ENCODE peak calls at places on chromosomes 3 and 15, in four cellular contexts. G is fibroblast of lung, U is IMR-90, H is kidney. I is an unnamed sample.

GRCh38 chr15:37814847-37815246 is 119.6 kb upstream of the TMCO5A start:
- DNase-seq in G (no peak), U (no peak), H (no peak), I (no peak)

GRCh38 chr3:9248232-9249191 is 934 bp downstream of the SRGAP3 start:
- DNase-seq in G (no peak), H (peak), U (no peak), I (peak)

GRCh38 chr3:150213577-150213976 is 194.5 kb upstream of the TSC22D2 start:
- DNase-seq in U (no peak), H (no peak), G (no peak), I (no peak)

GRCh38 chr3:97872209-97873042 is 50.6 kb downstream of the CRYBG3 start:
- DNase-seq in U (peak), G (peak), H (no peak), I (no peak)

GRCh38 chr3:148866261-148866660 is 1.2 kb downstream of the CPA3 start:
- DNase-seq in U (peak), H (no peak), G (peak), I (no peak)

GRCh38 chr15:91183630-91184029 is 83.6 kb downstream of the SV2B start:
- DNase-seq in G (no peak), U (no peak), H (no peak), I (no peak)

GRCh38 chr15:71223516-71223915 is 108.2 kb downstream of the THSD4 start:
- DNase-seq in U (no peak), H (no peak), G (no peak), I (no peak)

GRCh38 chr3:134636406-134636805 is 14.4 kb downstream of the KY start:
- DNase-seq in U (no peak), G (no peak), H (no peak), I (no peak)

GRCh38 chr3:33718595-33718907 is 497 bp upstream of the CLASP2 start:
- DNase-seq in H (no peak), G (no peak), U (no peak), I (no peak)

GRCh38 chr3:142857056-142857455 is 31.8 kb downstream of the PCOLCE2 start:
- DNase-seq in U (no peak), H (no peak), G (no peak), I (peak)

GRCh38 chr3:177069514-177070329 is 127.6 kb downstream of the TBL1XR1 start:
- DNase-seq in G (peak), U (peak), H (no peak), I (peak)

GRCh38 chr15:64808785-64809453 is 16.5 kb downstream of the PIF1 start:
- DNase-seq in H (no peak), U (no peak), G (no peak), I (no peak)

GRCh38 chr15:28021281-28022039 is 77.7 kb downstream of the OCA2 start:
- DNase-seq in G (peak), H (peak), U (peak), I (peak)

GRCh38 chr15:65619636-65620290 is 2.0 kb upstream of the SLC24A1 start:
- DNase-seq in G (no peak), H (no peak), U (no peak), I (no peak)

GRCh38 chr3:193563429-193563828 is 8.7 kb upstream of the ATP13A4 start:
- DNase-seq in H (no peak), G (no peak), U (no peak), I (peak)

GRCh38 chr15:99454941-99455795 is 110.6 kb upstream of the MEF2A start:
- DNase-seq in G (peak), U (peak), H (peak), I (peak)

GRCh38 chr3:43737001-43737440 is 46.3 kb downstream of the ABHD5 start:
- DNase-seq in U (no peak), G (peak), H (no peak), I (no peak)

GRCh38 chr15:77497108-77497737 is 76.5 kb downstream of the HMG20A start:
- DNase-seq in G (peak), U (no peak), H (no peak), I (no peak)

GRCh38 chr3:46628980-46629379 is 16.7 kb downstream of the FAM240A start:
- DNase-seq in H (no peak), U (no peak), G (no peak), I (no peak)

GRCh38 chr3:119620899-119621298 is 23.2 kb downstream of the PLA1A start:
- DNase-seq in H (no peak), U (no peak), G (no peak), I (no peak)

GRCh38 chr15:45611305-45611704 is 23.5 kb upstream of the SQOR start:
- DNase-seq in G (no peak), H (no peak), U (no peak), I (no peak)

GRCh38 chr3:21752749-21753347 is 1.8 kb upstream of the ZNF385D start:
- DNase-seq in U (peak), H (no peak), G (peak), I (peak)

GRCh38 chr3:128180446-128180845 is 27.2 kb downstream of the EEFSEC start:
- DNase-seq in U (no peak), G (no peak), H (no peak), I (no peak)
- TF ChIP-seq CTCF in U (no peak), G (no peak), H (no peak), I (no peak)

DNA sequence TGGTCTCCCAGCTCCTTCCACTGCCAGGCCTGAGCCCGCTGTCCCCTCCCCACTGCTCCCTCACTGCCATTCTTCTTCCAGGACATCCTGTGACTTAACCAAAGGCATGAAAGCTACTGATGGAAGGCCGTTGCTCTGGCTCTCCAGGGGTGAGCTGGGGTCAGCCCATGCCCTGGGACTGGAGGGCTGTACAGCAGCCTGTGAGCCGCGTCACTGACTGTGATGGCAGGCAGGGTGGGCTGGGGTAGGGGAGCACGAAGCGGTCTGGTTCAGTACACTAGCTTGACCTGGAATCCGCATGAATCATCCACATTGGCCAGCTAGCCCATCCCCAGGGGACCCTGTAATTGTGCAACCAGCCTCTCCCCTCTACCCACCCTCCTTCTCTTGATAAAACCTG is 30.8 kb downstream of the CORO2B start:
- DNase-seq in H (peak), U (no peak), G (no peak), I (no peak)
- H3K27ac ChIP-seq in H (no peak), U (no peak), G (no peak), I (no peak)

GRCh38 chr3:17390785-17391184 is 351.6 kb downstream of the TBC1D5 start:
- DNase-seq in G (no peak), U (no peak), H (no peak), I (no peak)
- TF ChIP-seq CTCF in G (no peak), U (no peak), H (no peak), I (no peak)

DNA sequence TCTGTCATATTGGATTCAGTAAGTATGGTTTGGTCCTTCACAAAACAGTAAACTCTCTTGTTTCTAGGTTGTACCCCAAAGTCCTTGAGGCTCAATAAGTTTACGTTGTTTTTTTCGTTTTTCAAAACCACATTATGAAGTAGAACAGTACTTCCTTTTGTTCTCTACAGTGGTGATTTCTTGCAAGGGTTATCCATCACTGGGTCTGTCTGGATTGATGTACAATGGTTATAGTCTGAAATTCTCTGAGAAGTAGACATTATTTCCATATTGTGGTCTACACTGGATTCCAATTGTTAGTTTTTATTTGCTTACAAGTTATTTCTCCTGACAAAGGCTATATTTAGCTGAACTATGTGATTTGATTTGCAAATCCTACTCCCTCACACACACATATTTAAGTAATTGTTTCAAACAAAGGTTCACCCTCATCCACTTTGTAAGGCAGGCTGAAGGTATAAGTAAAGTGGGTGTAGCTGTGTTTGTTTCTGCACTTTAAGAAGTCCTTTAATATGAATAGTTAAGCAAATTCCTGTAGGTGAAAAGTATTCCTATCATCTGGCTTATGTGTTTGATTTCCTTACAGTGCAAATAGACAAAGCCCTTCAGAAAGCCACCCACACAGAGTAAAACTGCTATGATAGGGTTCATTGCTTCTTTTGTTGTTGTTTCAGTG is 64.2 kb upstream of the MME start:
- DNase-seq in U (no peak), H (no peak), G (peak), I (no peak)
- H3K27ac ChIP-seq in U (no peak), H (no peak), G (no peak), I (no peak)

GRCh38 chr3:38152660-38153059 is 12.7 kb upstream of the OXSR1 start:
- DNase-seq in H (no peak), G (no peak), U (no peak), I (no peak)

GRCh38 chr3:38153986-38154608 is 11.2 kb upstream of the OXSR1 start:
- DNase-seq in H (no peak), G (peak), U (peak), I (no peak)

GRCh38 chr3:38154625-38155255 is 10.6 kb upstream of the OXSR1 start:
- DNase-seq in H (no peak), G (no peak), U (no peak), I (no peak)

GRCh38 chr3:38151667-38152265 is 13.3 kb downstream of the MYD88 start:
- DNase-seq in H (no peak), U (no peak), G (peak), I (no peak)

DNA sequence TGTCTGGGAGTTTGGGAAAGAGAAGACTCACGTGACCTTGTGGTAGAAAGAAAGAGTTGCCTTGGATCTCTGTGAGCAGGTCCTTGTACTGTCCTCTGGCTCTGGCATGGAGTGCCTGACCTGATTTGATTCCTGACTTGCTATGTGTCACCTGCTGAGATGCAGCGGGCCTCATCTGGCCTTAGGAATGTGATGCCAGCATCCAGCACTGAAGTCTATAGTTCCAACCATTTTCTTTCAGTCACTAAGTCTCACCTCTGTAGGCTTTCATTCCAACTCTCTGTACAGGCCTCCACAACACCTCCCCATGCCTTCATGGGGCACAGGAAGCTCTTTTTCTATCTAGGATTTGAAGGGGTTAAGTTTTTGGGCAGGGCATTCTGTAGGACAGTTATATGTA is 12.1 kb upstream of the OXSR1 start:
- DNase-seq in H (no peak), U (no peak), G (no peak), I (no peak)
- TF ChIP-seq CTCF in H (no peak), U (no peak), G (no peak), I (no peak)

DNA sequence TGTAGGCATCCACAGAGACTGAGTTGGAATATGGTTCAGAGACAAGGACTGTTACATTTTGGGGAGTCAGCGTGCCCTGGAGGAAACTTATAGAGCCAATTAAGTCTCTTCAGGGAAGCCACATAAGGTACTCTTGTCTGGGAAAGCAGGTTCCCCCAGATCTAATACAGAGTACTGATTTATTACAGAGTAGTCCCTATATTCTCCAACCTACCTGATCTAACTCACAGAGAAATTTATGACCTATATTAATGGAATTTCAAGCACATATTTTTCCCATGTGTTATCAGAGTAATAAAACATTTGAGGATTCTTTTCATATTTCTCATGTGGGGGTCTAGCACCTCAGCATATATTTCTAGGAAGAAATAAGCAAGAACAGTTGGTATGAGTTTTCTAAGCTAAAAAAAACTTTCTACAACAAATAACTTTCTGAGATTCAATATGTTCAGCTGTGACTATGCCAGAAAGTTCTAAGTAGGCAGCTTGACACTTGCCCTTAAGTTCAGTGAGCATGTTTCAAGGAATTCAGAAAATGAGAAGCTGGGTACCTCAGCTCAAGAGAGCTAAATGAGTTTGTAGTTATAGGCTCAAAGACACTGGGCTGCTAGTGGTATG is 75.3 kb upstream of the COL8A1 start:
- DNase-seq in U (peak), H (no peak), G (peak), I (no peak)
- H3K27ac ChIP-seq in U (peak), H (no peak), G (peak), I (no peak)

I was measured in WERI-Rb-1.